ENCODE peak calls at places on chromosomes 5 and 9, in seven cellular contexts. P is Peyer's patch, U is GM23338, Q is esophagus squamous epithelium, G is ovary, S is lower leg skin, J is NB4. O is an unnamed sample.

GRCh38 chr5:14748180-14748900 is 83.8 kb downstream of the OTULIN start:
- DNase-seq in P (no peak), U (no peak), Q (no peak), G (no peak), S (no peak), J (no peak), O (no peak)

GRCh38 chr9:133739408-133740280 is 1.5 kb upstream of the SARDH start:
- DNase-seq in P (no peak), U (no peak), Q (no peak), G (no peak), S (peak), J (no peak), O (peak)

GRCh38 chr5:143014017-143014651 is 244.0 kb downstream of the ARHGAP26 start:
- DNase-seq in P (no peak), U (peak), Q (no peak), G (no peak), S (no peak), J (peak), O (no peak)

GRCh38 chr5:57581222-57581621 is 98.6 kb upstream of the ACTBL2 start:
- DNase-seq in P (no peak), U (no peak), Q (no peak), G (no peak), S (no peak), J (no peak), O (no peak)

GRCh38 chr5:154570572-154571324 is 92.7 kb upstream of the HAND1 start:
- DNase-seq in P (no peak), U (peak), Q (no peak), G (no peak), S (peak), J (no peak), O (no peak)

GRCh38 chr5:169299651-169300467 is 1.1 kb downstream of the SLIT3 start:
- DNase-seq in P (no peak), U (peak), Q (no peak), G (no peak), S (peak), J (no peak), O (peak)

GRCh38 chr5:6656680-6657079 is 23.4 kb downstream of the SRD5A1 start:
- DNase-seq in P (no peak), U (no peak), Q (no peak), G (no peak), S (no peak), J (no peak), O (no peak)

GRCh38 chr9:107734231-107735014 is 244.9 kb upstream of the KLF4 start:
- DNase-seq in P (no peak), U (no peak), Q (no peak), G (peak), S (no peak), J (no peak), O (no peak)

GRCh38 chr5:141850183-141850768 is 27.9 kb downstream of the PCDH1 start:
- DNase-seq in P (peak), U (no peak), Q (peak), G (peak), S (no peak), J (no peak), O (no peak)

GRCh38 chr5:61330879-61331406 is 1.1 kb upstream of the ZSWIM6 start:
- DNase-seq in P (peak), U (peak), Q (peak), G (peak), S (peak), J (peak), O (peak)

GRCh38 chr5:173472164-173472563 is 143.9 kb upstream of the STC2 start:
- DNase-seq in P (no peak), U (no peak), Q (no peak), G (peak), S (peak), J (no peak), O (peak)

GRCh38 chr9:17332129-17332528 is 197.3 kb downstream of the CNTLN start:
- DNase-seq in P (no peak), U (no peak), Q (no peak), G (no peak), S (no peak), J (no peak), O (no peak)

GRCh38 chr9:124657526-124657925 is 113.6 kb downstream of the NR6A1 start:
- DNase-seq in P (no peak), U (no peak), Q (no peak), G (no peak), S (no peak), J (peak), O (no peak)

GRCh38 chr5:97100486-97100885 is 41.9 kb downstream of the LIX1 start:
- DNase-seq in P (no peak), U (no peak), Q (no peak), G (no peak), S (no peak), J (no peak), O (no peak)

GRCh38 chr9:37300620-37301368 is 121.7 kb upstream of the GRHPR start:
- DNase-seq in P (no peak), U (no peak), Q (no peak), G (no peak), S (no peak), J (no peak), O (no peak)

GRCh38 chr9:2336055-2336454 is 285.5 kb upstream of the VLDLR start:
- DNase-seq in P (no peak), U (no peak), Q (no peak), G (no peak), S (no peak), J (peak), O (no peak)

GRCh38 chr5:119355244-119355635 is 579 bp upstream of the TNFAIP8 start:
- DNase-seq in P (peak), U (peak), Q (no peak), G (no peak), S (no peak), J (peak), O (no peak)

GRCh38 chr9:2119490-2120046 is 104.4 kb downstream of the SMARCA2 start:
- DNase-seq in P (no peak), U (no peak), Q (no peak), G (no peak), S (no peak), J (no peak), O (peak)

GRCh38 chr5:138849439-138849838 is 25.7 kb downstream of the LRRTM2 start:
- DNase-seq in P (no peak), U (no peak), Q (no peak), G (no peak), S (no peak), J (no peak), O (no peak)

GRCh38 chr5:180523629-180524466 is 29.7 kb downstream of the CNOT6 start:
- DNase-seq in P (no peak), U (no peak), Q (no peak), G (no peak), S (no peak), J (no peak), O (no peak)

GRCh38 chr5:59937633-59938032 is 44.1 kb upstream of the PDE4D start:
- DNase-seq in P (no peak), U (no peak), Q (no peak), G (no peak), S (no peak), J (no peak), O (no peak)

GRCh38 chr5:140073296-140073695 is 30.2 kb upstream of the NRG2 start:
- DNase-seq in P (no peak), U (peak), Q (no peak), G (no peak), S (no peak), J (peak), O (no peak)

GRCh38 chr9:120985759-120986353 is 59.3 kb upstream of the TRAF1 start:
- DNase-seq in P (no peak), U (peak), Q (no peak), G (no peak), S (no peak), J (peak), O (no peak)

GRCh38 chr5:115838885-115839518 is 2.4 kb downstream of the ATG12 start:
- DNase-seq in P (no peak), U (peak), Q (no peak), G (no peak), S (no peak), J (peak), O (no peak)

GRCh38 chr5:151031554-151031953 is 11.2 kb downstream of the GPX3 start:
- DNase-seq in P (no peak), U (no peak), Q (no peak), G (peak), S (no peak), J (no peak), O (no peak)

GRCh38 chr5:104062495-104063377 is 500.1 kb upstream of the NUDT12 start:
- DNase-seq in P (no peak), U (no peak), Q (no peak), G (no peak), S (no peak), J (no peak), O (no peak)

GRCh38 chr5:130032807-130033206 is 128.5 kb downstream of the CHSY3 start:
- DNase-seq in P (no peak), U (no peak), Q (no peak), G (no peak), S (peak), J (no peak), O (peak)

GRCh38 chr9:127973169-127974001 is 7.4 kb downstream of the EEIG1 start:
- DNase-seq in P (no peak), U (no peak), Q (no peak), G (no peak), S (no peak), J (no peak), O (peak)

DNA sequence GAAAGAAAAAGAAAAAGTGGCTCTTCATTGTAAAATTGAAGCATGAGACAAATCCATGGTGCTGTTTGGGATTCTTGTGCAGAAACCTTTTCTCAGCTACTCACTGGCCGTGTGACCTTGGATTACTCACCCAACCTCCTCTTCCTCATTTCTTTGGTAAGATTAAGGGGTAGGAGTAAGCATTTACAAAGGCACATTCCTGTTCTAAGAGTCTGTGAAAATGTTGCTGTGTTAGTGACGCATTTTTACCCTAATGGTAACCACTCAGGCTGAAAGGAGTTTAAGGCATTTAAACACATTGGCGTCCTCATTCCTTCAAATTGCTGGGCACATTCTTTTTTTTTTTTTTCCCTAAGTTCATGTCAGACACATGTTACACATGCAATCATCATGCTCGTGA is 4.3 kb downstream of the RAI14 start:
- DNase-seq in P (no peak), U (no peak), Q (no peak), G (no peak), S (no peak), J (no peak), O (no peak)
- H3K4me3 ChIP-seq in P (no peak), U (no peak), Q (no peak), G (no peak), S (no peak), J (no peak), O (no peak)

DNA sequence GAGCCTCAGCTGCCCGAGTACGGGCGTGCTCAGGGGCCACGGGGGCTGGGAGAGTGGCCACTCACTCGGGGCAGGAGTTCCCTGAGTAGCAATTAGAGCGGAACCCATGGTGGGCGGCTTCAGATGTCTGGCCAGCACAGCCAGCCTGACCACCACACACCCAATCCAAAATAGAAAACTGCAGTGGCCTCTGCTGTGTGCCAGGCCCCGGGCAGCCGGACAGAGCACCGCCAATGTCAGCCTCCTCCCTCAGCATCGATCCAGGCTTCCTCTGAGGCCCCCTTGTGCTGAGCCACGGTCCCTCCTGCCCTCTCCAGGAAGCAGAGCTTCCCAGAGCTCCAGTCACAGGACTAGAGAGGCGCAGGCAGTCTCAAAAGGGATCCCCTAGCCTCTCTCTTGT is 2.7 kb downstream of the ADAMTS2 start:
- DNase-seq in P (no peak), U (peak), Q (no peak), G (peak), S (no peak), J (no peak), O (no peak)
- TF ChIP-seq CTCF in P (no peak), U (peak), Q (no peak), G (no peak), S (no peak), J (no peak), O (no peak)

GRCh38 chr5:131272365-131273123 is 8.7 kb downstream of the CDC42SE2 start:
- DNase-seq in P (no peak), U (no peak), Q (no peak), G (no peak), S (no peak), J (no peak), O (no peak)
- H3K4me3 ChIP-seq in P (no peak), U (no peak), Q (no peak), G (no peak), S (no peak), J (no peak), O (no peak)

DNA sequence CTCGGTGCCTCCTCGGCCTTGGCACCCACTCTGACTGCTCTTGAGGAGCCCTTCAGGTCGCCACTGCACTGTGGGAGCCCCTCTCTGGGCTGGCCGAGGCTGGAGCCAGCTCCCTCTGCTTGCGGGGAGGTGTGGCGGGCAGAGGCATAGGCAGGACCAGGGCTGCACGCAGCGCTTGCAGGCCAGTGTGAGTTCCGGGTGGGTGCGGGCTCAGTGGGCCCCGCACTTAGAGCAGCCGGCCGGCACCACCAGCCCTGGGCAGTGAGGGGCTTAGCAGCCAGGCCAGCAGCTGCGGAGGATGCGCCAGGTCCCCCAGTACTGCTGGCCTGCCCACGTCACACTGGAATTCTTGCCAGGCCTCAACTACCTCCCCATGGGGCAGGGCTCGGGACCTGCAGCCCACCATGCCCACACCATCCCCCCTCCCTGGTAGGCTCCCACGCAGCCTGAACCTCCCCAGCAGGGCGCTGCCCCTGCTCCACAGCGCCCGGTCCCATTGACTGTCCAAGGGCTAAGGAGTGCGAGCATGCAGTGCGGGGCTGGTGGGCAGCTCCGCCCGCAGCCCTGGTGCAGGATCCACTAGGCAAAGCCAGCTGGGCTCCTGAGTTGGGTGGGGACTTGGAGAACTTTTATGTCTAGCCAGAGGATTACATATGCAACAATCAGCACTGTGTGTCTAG is 602.9 kb upstream of the ST8SIA4 start:
- DNase-seq in P (no peak), U (no peak), Q (no peak), G (no peak), S (no peak), J (no peak), O (no peak)
- TF ChIP-seq CTCF in P (no peak), U (no peak), Q (no peak), G (no peak), S (no peak), J (no peak), O (no peak)

GRCh38 chr5:149839761-149840160 is 104.8 kb downstream of the PDE6A start:
- DNase-seq in P (no peak), U (no peak), Q (no peak), G (no peak), S (no peak), J (no peak), O (no peak)
- H3K4me3 ChIP-seq in P (no peak), U (no peak), Q (no peak), G (no peak), S (no peak), J (no peak), O (no peak)

GRCh38 chr9:21078702-21079101 is 960 bp upstream of the IFNB1 start:
- DNase-seq in P (no peak), U (peak), Q (no peak), G (no peak), S (no peak), J (peak), O (no peak)
- TF ChIP-seq CTCF in P (no peak), U (peak), Q (no peak), G (no peak), S (no peak), J (peak), O (no peak)

DNA sequence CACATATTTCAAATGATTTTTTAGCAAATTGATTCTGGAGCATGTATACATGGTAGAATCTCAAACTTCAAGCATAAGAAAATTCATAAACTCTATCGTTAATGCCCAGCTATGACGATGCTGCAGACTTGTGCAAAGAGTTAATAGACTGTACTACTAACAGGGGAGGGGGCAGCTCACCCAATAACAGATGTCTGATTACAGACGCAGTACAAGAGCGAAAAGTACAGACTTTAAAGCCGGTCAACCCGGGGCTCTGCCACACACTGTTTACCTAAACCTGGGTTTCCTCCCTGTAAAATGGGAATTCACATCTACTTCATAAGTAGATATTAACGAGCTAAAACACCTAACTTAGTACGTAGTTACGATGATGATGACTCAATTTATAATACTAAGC is 651 bp downstream of the TRIM23 start:
- DNase-seq in P (no peak), U (no peak), Q (no peak), G (no peak), S (no peak), J (peak), O (no peak)
- H3K4me3 ChIP-seq in P (peak), U (peak), Q (peak), G (peak), S (peak), J (peak), O (peak)